ENCODE peak calls at places on chromosomes 13 and 19, in eight cellular contexts. Q is right atrium auricular region, T is PC-9, D is ovary, H is K562, G is heart right ventricle, F is aorta, L is H9. B is an unnamed sample. For H3K4me1 and H3K9me3, the result is how much of the 10 kb centered on the place peaks cover.

GRCh38 chr19:16791942-16792341 is 37.3 kb upstream of the SIN3B start:
- DNase-seq in Q (no peak), T (no peak), D (no peak), H (no peak), G (no peak), F (no peak), L (no peak), B (no peak)

GRCh38 chr19:2983351-2984195 is 6.2 kb downstream of the TLE6 start:
- DNase-seq in Q (peak), T (peak), D (peak), H (no peak), G (peak), F (peak), L (peak), B (no peak)

GRCh38 chr19:31354316-31354715 is 5.1 kb upstream of the TSHZ3 start:
- DNase-seq in Q (no peak), T (no peak), D (no peak), H (no peak), G (no peak), F (no peak), L (peak), B (no peak)

GRCh38 chr13:104491951-104492350 is 1425.7 kb upstream of the SLC10A2 start:
- DNase-seq in Q (no peak), T (no peak), D (no peak), H (no peak), G (no peak), F (no peak), L (no peak), B (no peak)

GRCh38 chr13:112760931-112761330 is 71.1 kb downstream of the ATP11A start:
- DNase-seq in Q (no peak), T (no peak), D (no peak), H (no peak), G (no peak), F (no peak), L (no peak), B (no peak)

GRCh38 chr19:45558399-45558878 is 26.2 kb downstream of the OPA3 start:
- DNase-seq in Q (no peak), T (no peak), D (no peak), H (peak), G (no peak), F (peak), L (peak), B (peak)

GRCh38 chr19:6588508-6589345 is 2.2 kb downstream of the CD70 start:
- DNase-seq in Q (no peak), T (no peak), D (no peak), H (no peak), G (no peak), F (no peak), L (no peak), B (peak)

GRCh38 chr19:13043285-13043684 is 48.0 kb downstream of the NFIX start:
- DNase-seq in Q (no peak), T (no peak), D (no peak), H (no peak), G (no peak), F (no peak), L (no peak), B (no peak)

GRCh38 chr13:29105779-29106178 is 285.6 kb downstream of the MTUS2 start:
- DNase-seq in Q (no peak), T (no peak), D (no peak), H (peak), G (no peak), F (no peak), L (peak), B (no peak)

GRCh38 chr13:112255550-112256120 is 120.5 kb upstream of the SPACA7 start:
- DNase-seq in Q (peak), T (no peak), D (no peak), H (no peak), G (no peak), F (no peak), L (no peak), B (no peak)

GRCh38 chr19:43300206-43300605 is 30.9 kb upstream of the PSG9 start:
- DNase-seq in Q (no peak), T (peak), D (no peak), H (no peak), G (no peak), F (no peak), L (no peak), B (no peak)

GRCh38 chr13:110354715-110355473 is 47.8 kb downstream of the COL4A2 start:
- DNase-seq in Q (no peak), T (no peak), D (no peak), H (peak), G (no peak), F (no peak), L (no peak), B (no peak)

GRCh38 chr19:43783636-43784035 is 2.9 kb upstream of the KCNN4 start:
- DNase-seq in Q (no peak), T (no peak), D (no peak), H (no peak), G (no peak), F (no peak), L (no peak), B (no peak)

GRCh38 chr13:29693297-29693945 is 97.9 kb upstream of the SLC7A1 start:
- DNase-seq in Q (no peak), T (no peak), D (no peak), H (no peak), G (no peak), F (no peak), L (no peak), B (no peak)

GRCh38 chr13:110274687-110275086 is 32.3 kb downstream of the COL4A1 start:
- DNase-seq in Q (peak), T (no peak), D (no peak), H (no peak), G (no peak), F (no peak), L (no peak), B (no peak)

GRCh38 chr13:60837806-60838205 is 440.8 kb downstream of the TDRD3 start:
- DNase-seq in Q (no peak), T (no peak), D (no peak), H (no peak), G (no peak), F (no peak), L (no peak), B (no peak)

GRCh38 chr13:41960195-41960699 is 662 bp downstream of the VWA8 start:
- DNase-seq in Q (no peak), T (no peak), D (no peak), H (peak), G (no peak), F (no peak), L (no peak), B (no peak)

GRCh38 chr13:25844559-25845434 is 207.0 kb downstream of the SHISA2 start:
- DNase-seq in Q (no peak), T (no peak), D (no peak), H (no peak), G (no peak), F (no peak), L (no peak), B (no peak)

GRCh38 chr13:25833761-25834160 is 218.1 kb downstream of the SHISA2 start:
- DNase-seq in Q (no peak), T (no peak), D (no peak), H (no peak), G (no peak), F (no peak), L (no peak), B (no peak)

GRCh38 chr19:29768166-29768565 is 43.6 kb upstream of the CCNE1 start:
- DNase-seq in Q (no peak), T (no peak), D (no peak), H (no peak), G (no peak), F (no peak), L (no peak), B (no peak)

GRCh38 chr13:48585456-48585840 is 52.6 kb upstream of the RCBTB2 start:
- DNase-seq in Q (no peak), T (no peak), D (no peak), H (no peak), G (no peak), F (no peak), L (no peak), B (no peak)

GRCh38 chr19:1453525-1454371 is 3.8 kb downstream of the APC2 start:
- DNase-seq in Q (no peak), T (no peak), D (no peak), H (no peak), G (no peak), F (no peak), L (peak), B (no peak)

GRCh38 chr19:17680235-17680722 is 7.9 kb downstream of the UNC13A start:
- DNase-seq in Q (peak), T (peak), D (peak), H (peak), G (peak), F (peak), L (peak), B (peak)

GRCh38 chr13:27793377-27794074 is 1.2 kb downstream of the GSX1 start:
- DNase-seq in Q (no peak), T (no peak), D (no peak), H (no peak), G (no peak), F (no peak), L (no peak), B (no peak)

GRCh38 chr13:33167521-33167920 is 118.0 kb downstream of the STARD13 start:
- DNase-seq in Q (no peak), T (no peak), D (no peak), H (no peak), G (no peak), F (no peak), L (no peak), B (no peak)

GRCh38 chr19:38290631-38291147 is 13.4 kb upstream of the C19orf33 start:
- DNase-seq in Q (no peak), T (peak), D (no peak), H (no peak), G (no peak), F (no peak), L (no peak), B (no peak)

GRCh38 chr13:79799049-79799448 is 318.1 kb downstream of the NDFIP2 start:
- DNase-seq in Q (no peak), T (no peak), D (no peak), H (no peak), G (no peak), F (no peak), L (no peak), B (no peak)

GRCh38 chr13:91553584-91553983 is 155.2 kb downstream of the GPC5 start:
- DNase-seq in Q (no peak), T (no peak), D (no peak), H (no peak), G (no peak), F (no peak), L (no peak), B (no peak)

GRCh38 chr13:51396352-51396751 is 56.5 kb downstream of the INTS6 start:
- DNase-seq in Q (no peak), T (no peak), D (no peak), H (no peak), G (no peak), F (no peak), L (no peak), B (no peak)

GRCh38 chr13:21675095-21676007 is 4.5 kb downstream of the FGF9 start:
- DNase-seq in Q (no peak), T (no peak), D (peak), H (no peak), G (peak), F (peak), L (peak), B (peak)

GRCh38 chr19:54305141-54305540 is 7.8 kb downstream of the LILRA5 start:
- DNase-seq in Q (no peak), T (no peak), D (no peak), H (no peak), G (no peak), F (no peak), L (no peak), B (no peak)

GRCh38 chr13:77696006-77696862 is 1.3 kb upstream of the SLAIN1 start:
- DNase-seq in Q (no peak), T (no peak), D (no peak), H (no peak), G (no peak), F (no peak), L (no peak), B (peak)

GRCh38 chr19:14346279-14346678 is 35.0 kb upstream of the ADGRE5 start:
- DNase-seq in Q (no peak), T (no peak), D (no peak), H (peak), G (no peak), F (no peak), L (no peak), B (no peak)

GRCh38 chr13:97237388-97237787 is 15.3 kb downstream of the MBNL2 start:
- DNase-seq in Q (no peak), T (no peak), D (no peak), H (no peak), G (no peak), F (no peak), L (no peak), B (no peak)

GRCh38 chr13:42525035-42525504 is 48.9 kb upstream of the TNFSF11 start:
- DNase-seq in Q (no peak), T (peak), D (no peak), H (no peak), G (no peak), F (no peak), L (no peak), B (no peak)

GRCh38 chr19:45177817-45178261 is at the start of gene TRAPPC6A:
- DNase-seq in Q (no peak), T (peak), D (no peak), H (no peak), G (no peak), F (no peak), L (no peak), B (no peak)

GRCh38 chr13:114025432-114026127 is 51.7 kb upstream of the C13orf46 start:
- DNase-seq in Q (no peak), T (no peak), D (peak), H (peak), G (peak), F (no peak), L (no peak), B (no peak)

GRCh38 chr19:2207008-2207407 is 29.1 kb downstream of the PLEKHJ1 start:
- DNase-seq in Q (no peak), T (no peak), D (no peak), H (no peak), G (no peak), F (no peak), L (no peak), B (no peak)

GRCh38 chr19:47776568-47776967 is 1.9 kb upstream of the SELENOW start:
- DNase-seq in Q (no peak), T (peak), D (no peak), H (no peak), G (no peak), F (no peak), L (no peak), B (no peak)

GRCh38 chr19:40687525-40688016 is 2.9 kb downstream of the NUMBL start:
- DNase-seq in Q (peak), T (no peak), D (peak), H (peak), G (peak), F (peak), L (no peak), B (no peak)

DNA sequence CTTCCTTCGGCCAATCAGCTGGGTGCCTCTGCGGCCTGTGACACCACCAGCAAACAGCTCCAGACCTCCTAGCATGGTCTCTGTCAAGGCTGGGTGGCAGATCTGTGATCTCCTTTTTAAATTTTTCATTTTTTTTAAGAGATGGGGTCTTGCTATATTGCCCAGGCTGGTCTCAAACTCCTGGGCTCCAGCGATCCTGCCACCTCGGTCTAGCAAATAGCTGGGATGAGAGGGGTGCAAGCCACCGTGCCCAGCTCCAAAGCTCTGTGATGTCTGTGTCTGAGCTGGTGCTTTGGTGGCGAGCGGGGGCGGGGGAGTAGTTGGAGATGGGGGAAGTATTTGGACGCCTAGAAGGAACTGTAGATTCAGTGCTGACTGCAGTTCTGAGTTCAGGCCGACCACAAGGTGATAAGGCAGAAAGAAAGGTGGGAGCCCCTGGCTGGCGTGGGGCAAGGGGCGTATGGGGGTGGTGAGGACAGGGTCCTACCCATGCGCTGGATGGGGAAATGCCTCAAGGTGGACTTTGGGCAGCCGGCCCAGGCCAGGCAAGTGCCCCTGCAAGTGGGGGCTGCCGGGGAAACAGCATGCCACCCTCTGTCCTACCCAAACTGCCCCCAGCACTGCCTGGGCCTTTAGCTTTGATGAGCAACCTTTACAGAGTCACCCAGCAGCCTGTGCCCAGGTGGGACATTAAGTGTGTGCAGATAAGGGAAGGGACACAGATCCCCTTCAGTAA is 5.5 kb downstream of the DPP9 start:
- DNase-seq in Q (no peak), T (no peak), D (no peak), H (no peak), G (no peak), F (no peak), L (no peak), B (no peak)
- H3K4me1 ChIP-seq in Q (under half), T (under half), D (under half), H (under half), G (under half), F (under half), L (under half), B (under half)

GRCh38 chr19:15539638-15540037 is 31.3 kb downstream of the CYP4F22 start:
- DNase-seq in Q (no peak), T (no peak), D (no peak), H (no peak), G (no peak), F (no peak), L (no peak), B (no peak)
- H3K9me3 ChIP-seq in Q (under half), T (under half), D (under half), H (under half), G (under half), F (under half), L (half or more), B (under half)

GRCh38 chr19:56117376-56117884 is 3.7 kb downstream of the ZNF787 start:
- DNase-seq in Q (no peak), T (peak), D (no peak), H (no peak), G (no peak), F (no peak), L (no peak), B (no peak)

GRCh38 chr19:56117889-56118288 is 3.2 kb downstream of the ZNF787 start:
- DNase-seq in Q (no peak), T (peak), D (no peak), H (no peak), G (no peak), F (no peak), L (no peak), B (no peak)

GRCh38 chr19:56119585-56119978 is 1.5 kb downstream of the ZNF787 start:
- DNase-seq in Q (no peak), T (peak), D (no peak), H (no peak), G (no peak), F (no peak), L (no peak), B (no peak)

GRCh38 chr19:56120002-56120370 is 1.1 kb downstream of the ZNF787 start:
- DNase-seq in Q (no peak), T (no peak), D (no peak), H (no peak), G (no peak), F (no peak), L (no peak), B (no peak)

DNA sequence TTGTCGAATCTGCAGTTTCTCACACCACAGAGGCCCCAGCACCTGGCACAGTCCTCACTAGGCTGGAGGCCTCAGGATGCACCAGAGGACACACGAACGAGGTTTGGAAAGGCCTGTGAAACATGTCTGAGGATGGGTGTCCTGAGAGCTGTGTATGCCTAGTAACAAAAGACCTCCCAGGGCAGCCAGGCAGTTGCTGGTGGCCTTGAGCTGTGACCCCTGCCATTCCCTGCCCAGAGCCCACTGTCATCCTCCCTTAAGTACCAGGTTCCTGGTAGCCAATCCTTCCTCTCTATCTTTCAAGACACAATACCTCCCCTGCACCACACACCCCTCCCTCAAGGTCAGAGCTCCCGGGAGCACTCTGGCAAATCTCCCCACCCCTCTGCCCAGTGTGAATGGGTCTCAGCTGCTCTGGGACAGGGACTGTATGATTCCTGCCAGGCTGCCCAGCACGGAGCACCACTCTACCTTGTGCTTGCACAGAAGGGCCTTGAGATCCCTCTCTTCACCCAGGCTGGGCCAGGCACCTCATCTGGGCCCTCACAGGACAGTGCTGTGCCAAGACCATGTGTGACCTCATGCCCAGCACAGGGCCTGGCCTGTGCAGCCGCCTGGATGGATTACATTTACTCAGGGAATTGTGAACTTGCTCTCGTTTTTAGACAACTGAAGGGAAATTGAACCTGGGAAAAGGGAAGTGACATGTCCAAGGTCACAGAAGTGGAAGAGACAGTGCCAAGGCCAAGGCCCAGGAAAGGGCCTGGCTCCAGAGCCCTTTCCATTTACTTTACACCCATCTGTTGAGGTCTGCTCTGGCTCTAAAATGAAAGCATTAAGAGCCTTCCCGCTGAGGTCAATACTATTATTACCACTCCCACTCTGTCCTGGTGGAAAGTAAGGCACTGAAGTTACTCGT is 2.2 kb downstream of the ZNF787 start:
- DNase-seq in Q (no peak), T (peak), D (no peak), H (no peak), G (no peak), F (no peak), L (no peak), B (no peak)
- H3K4me1 ChIP-seq in Q (half or more), T (under half), D (under half), H (under half), G (half or more), F (under half), L (under half), B (under half)

GRCh38 chr19:21878646-21879045 is 42.7 kb upstream of the ZNF43 start:
- DNase-seq in Q (no peak), T (no peak), D (no peak), H (no peak), G (no peak), F (no peak), L (no peak), B (no peak)
- H3K9me3 ChIP-seq in Q (under half), T (under half), D (under half), H (under half), G (under half), F (under half), L (half or more), B (under half)

GRCh38 chr13:30739646-30740642 is 4.6 kb downstream of the ALOX5AP start:
- DNase-seq in Q (no peak), T (peak), D (no peak), H (no peak), G (no peak), F (no peak), L (no peak), B (peak)
- H3K4me1 ChIP-seq in Q (under half), T (half or more), D (under half), H (under half), G (under half), F (under half), L (under half), B (half or more)

GRCh38 chr13:106587787-106588186 is 19.9 kb upstream of the ARGLU1 start:
- DNase-seq in Q (no peak), T (peak), D (no peak), H (no peak), G (no peak), F (no peak), L (no peak), B (no peak)
- H3K9me3 ChIP-seq in Q (under half), T (under half), D (under half), H (under half), G (under half), F (under half), L (under half), B (under half)

GRCh38 chr19:49414256-49414655 is 9.0 kb downstream of the PTH2 start:
- DNase-seq in Q (no peak), T (no peak), D (no peak), H (no peak), G (no peak), F (no peak), L (no peak), B (no peak)
- H3K4me1 ChIP-seq in Q (under half), T (under half), D (under half), H (under half), G (under half), F (under half), L (under half), B (under half)

DNA sequence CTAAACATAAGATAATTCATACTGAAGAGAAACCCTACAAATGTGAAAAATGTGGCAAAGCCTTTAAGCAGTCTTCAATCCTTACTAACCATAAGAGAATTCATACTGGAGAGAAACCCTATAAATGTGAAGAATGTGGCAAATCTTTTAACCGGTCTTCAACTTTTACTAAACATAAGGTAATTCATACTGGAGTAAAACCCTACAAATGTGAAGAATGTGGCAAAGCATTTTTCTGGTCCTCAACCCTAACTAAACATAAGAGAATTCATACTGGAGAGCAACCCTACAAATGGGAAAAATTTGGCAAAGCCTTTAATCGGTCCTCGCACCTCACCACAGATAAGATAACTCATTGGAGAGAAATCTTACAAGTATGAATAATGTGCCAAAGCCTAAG is 40.6 kb downstream of the ZNF254 start:
- DNase-seq in Q (no peak), T (no peak), D (no peak), H (no peak), G (no peak), F (no peak), L (no peak), B (no peak)
- H3K9me3 ChIP-seq in Q (half or more), T (half or more), D (under half), H (under half), G (half or more), F (under half), L (half or more), B (half or more)

B was measured in CD4-positive, CD25-positive, alpha-beta regulatory T cell.